ENCODE peak calls at places on chromosomes 12 and 14, in eight cellular contexts. P is RWPE2, T is HCT116, M is astrocyte of the spinal cord, C is B cell, U is dorsolateral prefrontal cortex, V is pancreas, K is upper lobe of left lung. E is an unnamed sample.

GRCh38 chr12:52811191-52812072 is 2.5 kb downstream of the KRT4 start:
- DNase-seq in P (no peak), T (no peak), K (no peak), M (no peak), C (no peak), U (no peak), V (no peak), E (no peak)

GRCh38 chr12:80925237-80925636 is 12.5 kb downstream of the LIN7A start:
- DNase-seq in T (no peak), K (no peak), V (no peak), C (no peak), U (no peak), M (no peak), P (no peak), E (no peak)

GRCh38 chr14:24838945-24839616 is 205.1 kb upstream of the GZMB start:
- DNase-seq in K (no peak), P (no peak), C (no peak), V (no peak), T (no peak), M (no peak), U (no peak), E (no peak)

GRCh38 chr12:55686366-55687010 is 21.2 kb downstream of the ITGA7 start:
- DNase-seq in K (no peak), T (no peak), C (no peak), M (no peak), V (no peak), P (no peak), U (no peak), E (no peak)

GRCh38 chr12:45310627-45310968 is 94.7 kb downstream of the ANO6 start:
- DNase-seq in P (no peak), T (no peak), C (no peak), U (no peak), K (no peak), M (no peak), V (no peak), E (no peak)

GRCh38 chr12:52041695-52042123 is 9.5 kb upstream of the NR4A1 start:
- DNase-seq in P (no peak), M (peak; percentile 42), U (no peak), T (no peak), K (no peak), C (peak; percentile 87), V (peak; percentile 78), E (peak; percentile 48)

GRCh38 chr12:76548222-76548837 is 11.2 kb downstream of the OSBPL8 start:
- DNase-seq in V (no peak), M (no peak), K (no peak), P (no peak), C (no peak), U (no peak), T (no peak), E (no peak)

GRCh38 chr12:67442896-67443295 is 173.7 kb downstream of the CAND1 start:
- DNase-seq in T (no peak), P (no peak), U (no peak), V (no peak), K (no peak), C (no peak), M (no peak), E (no peak)

GRCh38 chr12:95282266-95282665 is 64.7 kb downstream of the VEZT start:
- DNase-seq in T (no peak), C (no peak), M (no peak), V (no peak), K (no peak), P (no peak), U (no peak), E (no peak)

GRCh38 chr12:9649532-9649940 is 20.0 kb upstream of the CLEC2D start:
- DNase-seq in K (no peak), V (no peak), P (no peak), C (peak; percentile 60), T (no peak), U (no peak), M (peak; percentile 8), E (no peak)

GRCh38 chr12:110912263-110912662 is 8.1 kb downstream of the MYL2 start:
- DNase-seq in K (no peak), T (no peak), M (no peak), C (no peak), U (no peak), V (no peak), P (no peak), E (no peak)

GRCh38 chr12:23704992-23705943 is 244.2 kb downstream of the SOX5 start:
- DNase-seq in U (no peak), M (no peak), V (no peak), C (no peak), T (no peak), P (no peak), K (no peak), E (no peak)

GRCh38 chr14:30223385-30223785 is 295.7 kb upstream of the PRKD1 start:
- DNase-seq in V (peak; percentile 92), M (peak; percentile 94), T (peak; percentile 10), C (no peak), P (peak; percentile 92), U (no peak), K (peak; percentile 74), E (no peak)

GRCh38 chr14:54475187-54475881 is 13.4 kb downstream of the GMFB start:
- DNase-seq in C (no peak), U (no peak), T (no peak), P (no peak), V (no peak), K (no peak), M (peak; percentile 31), E (no peak)

GRCh38 chr14:75229923-75230792 is 48.5 kb upstream of the FOS start:
- DNase-seq in M (peak; percentile 10), U (no peak), V (peak; percentile 58), T (peak; percentile 72), C (peak; percentile 59), K (peak; percentile 53), P (peak; percentile 86), E (peak; percentile 61)

GRCh38 chr14:100780646-100781355 is 45.1 kb upstream of the MEG3 start:
- DNase-seq in C (no peak), K (peak; percentile 10), T (no peak), P (peak; percentile 54), M (no peak), U (peak; percentile 23), V (no peak), E (no peak)

GRCh38 chr14:106372870-106373657 is 846.7 kb downstream of the TMEM121 start:
- DNase-seq in V (peak; percentile 76), K (peak; percentile 55), C (peak; percentile 89), T (peak; percentile 7), M (no peak), P (peak; percentile 75), U (no peak), E (peak; percentile 68)
- TF ChIP-seq CTCF in V (peak; percentile 74), K (peak; percentile 52), C (peak; percentile 85), T (no peak), M (no peak), P (peak; percentile 81), U (peak; percentile 40), E (peak; percentile 89)

DNA sequence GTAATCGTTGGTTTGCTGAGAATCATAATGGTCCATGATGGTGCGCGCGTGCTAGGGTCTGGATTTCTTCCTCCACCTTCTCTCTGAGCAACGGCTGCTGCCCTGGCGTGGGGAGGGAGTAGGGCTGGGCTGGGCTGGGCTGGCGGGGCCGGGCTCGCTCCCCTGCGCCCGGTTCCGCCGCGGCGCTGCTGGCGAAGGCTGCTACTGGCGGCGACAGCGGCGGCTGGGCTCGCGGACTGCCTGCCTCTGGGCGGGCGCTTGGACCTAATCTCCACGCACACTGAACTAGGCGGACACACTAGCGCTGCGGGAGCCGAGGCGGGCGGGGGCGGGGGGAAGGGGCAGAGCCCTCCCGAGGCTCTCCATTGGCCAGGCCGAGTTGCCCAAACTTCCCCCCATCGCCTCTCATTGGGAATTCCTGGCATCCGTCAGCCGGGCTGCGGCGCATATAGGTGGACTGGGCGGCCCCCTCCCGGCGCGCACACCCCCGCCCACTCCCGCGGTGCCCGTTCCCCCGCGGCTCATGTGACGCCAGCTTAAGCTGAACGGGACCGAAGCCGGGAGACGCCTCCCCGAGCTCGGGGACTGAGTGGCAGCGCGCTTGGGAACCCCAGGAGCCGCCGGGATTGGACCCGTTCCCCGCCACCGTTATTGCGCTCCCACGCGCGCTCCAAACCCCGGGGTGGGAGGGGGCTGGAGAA is at the start of gene ACTN1:
- DNase-seq in V (peak; percentile 94), T (peak; percentile 89), K (peak; percentile 98), U (peak; percentile 90), P (peak; percentile 98), M (peak; percentile 99), C (peak; percentile 37), E (peak; percentile 28)
- TF ChIP-seq CTCF in V (no peak), T (no peak), K (no peak), U (no peak), P (no peak), M (no peak), C (no peak), E (no peak)

GRCh38 chr12:108690191-108690518 is 41.2 kb downstream of the CORO1C start:
- DNase-seq in M (no peak), T (no peak), P (no peak), U (no peak), V (no peak), C (no peak), K (no peak), E (no peak)

GRCh38 chr12:108690799-108691153 is 40.5 kb downstream of the CORO1C start:
- DNase-seq in C (no peak), V (no peak), M (no peak), T (no peak), K (no peak), U (no peak), P (no peak), E (no peak)

GRCh38 chr12:108693186-108693585 is 38.1 kb downstream of the CORO1C start:
- DNase-seq in M (no peak), C (no peak), U (no peak), T (no peak), P (no peak), K (no peak), V (no peak), E (no peak)

GRCh38 chr12:108691995-108692808 is 39.1 kb downstream of the CORO1C start:
- DNase-seq in P (no peak), T (no peak), U (peak; percentile 71), M (peak; percentile 50), V (peak; percentile 12), C (peak; percentile 33), K (peak; percentile 86), E (peak; percentile 19)

DNA sequence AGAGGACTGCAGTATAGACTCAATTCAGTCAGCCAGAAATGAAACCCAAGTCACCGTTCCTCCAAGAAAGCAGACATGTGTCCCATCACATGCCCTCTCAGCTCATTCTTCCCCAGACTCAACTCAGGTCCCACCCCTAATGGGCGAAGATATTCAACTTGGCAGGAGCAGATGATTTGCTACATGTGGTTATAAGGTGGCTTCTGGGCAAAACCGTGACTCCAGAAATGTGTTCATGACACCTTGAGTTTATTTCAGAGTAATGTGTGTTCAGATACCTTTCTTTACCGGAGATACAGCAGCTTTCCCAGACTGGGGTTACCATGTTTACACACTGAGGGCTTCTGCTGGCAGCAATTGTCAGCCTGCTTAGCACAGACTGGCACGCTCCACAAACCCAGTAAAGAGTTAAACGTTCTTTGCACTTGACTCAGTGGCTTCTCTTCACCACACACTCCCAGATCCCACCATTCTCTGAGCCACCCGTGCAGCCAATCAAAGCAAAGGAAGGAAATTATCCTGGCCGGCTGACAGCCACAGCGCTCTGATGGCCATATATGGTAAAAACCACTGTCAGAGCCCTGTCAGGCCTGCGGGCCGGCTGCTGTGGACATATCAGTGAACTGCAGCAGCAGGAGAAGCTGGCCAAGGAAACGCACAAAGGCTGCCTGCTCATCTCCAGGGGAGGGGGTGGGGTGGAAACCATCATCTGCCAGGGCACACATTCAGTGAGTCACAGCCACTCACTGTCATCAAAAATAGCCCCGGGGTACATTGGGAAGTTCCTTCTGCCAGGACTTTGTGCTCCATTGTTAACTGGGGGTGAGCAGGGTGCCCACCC is 39.9 kb downstream of the CORO1C start:
- DNase-seq in M (peak; percentile 100), V (peak; percentile 75), T (peak; percentile 86), K (peak; percentile 94), C (peak; percentile 64), P (peak; percentile 99), U (peak; percentile 94), E (peak; percentile 60)
- TF ChIP-seq CTCF in M (peak; percentile 31), V (peak; percentile 25), T (no peak), K (peak; percentile 39), C (no peak), P (peak; percentile 28), U (peak; percentile 25), E (no peak)

GRCh38 chr12:26122681-26123481 is 2.0 kb downstream of the BHLHE41 start:
- DNase-seq in K (peak; percentile 34), U (peak; percentile 70), M (peak; percentile 83), P (no peak), T (no peak), C (peak; percentile 73), V (peak; percentile 62), E (peak; percentile 21)
- TF ChIP-seq CTCF in K (no peak), U (peak; percentile 41), M (peak; percentile 60), P (peak; percentile 33), T (peak; percentile 31), C (peak; percentile 36), V (no peak), E (no peak)